ENCODE peak calls at places on chromosomes 13 and 19, in seven cellular contexts. J, E, G, H, T, O and X are unnamed samples.

GRCh38 chr13:33146843-33147611 is 130.8 kb downstream of the KL start:
- DNase-seq in J (no peak), E (no peak), G (no peak), H (no peak), T (no peak), O (no peak), X (no peak)

GRCh38 chr19:888615-889385 is 4.2 kb downstream of the MED16 start:
- DNase-seq in J (no peak), E (no peak), G (no peak), H (no peak), T (no peak), O (no peak), X (no peak)

GRCh38 chr19:17327654-17328516 is 6.8 kb downstream of the ANO8 start:
- DNase-seq in J (no peak), E (peak; percentile 84), G (peak; percentile 71), H (peak; percentile 93), T (peak; percentile 87), O (peak; percentile 74), X (no peak)

GRCh38 chr19:6639439-6639838 is 30.5 kb downstream of the TNFSF14 start:
- DNase-seq in J (no peak), E (no peak), G (no peak), H (no peak), T (no peak), O (no peak), X (no peak)

GRCh38 chr19:38707512-38708114 is 36.7 kb downstream of the CAPN12 start:
- DNase-seq in J (peak; percentile 94), E (no peak), G (no peak), H (no peak), T (no peak), O (no peak), X (no peak)

GRCh38 chr19:7833225-7834156 is 3.5 kb downstream of the EVI5L start:
- DNase-seq in J (peak; percentile 79), E (no peak), G (no peak), H (no peak), T (no peak), O (no peak), X (no peak)

GRCh38 chr19:46482645-46483044 is 11.3 kb upstream of the PNMA8A start:
- DNase-seq in J (peak; percentile 17), E (no peak), G (no peak), H (no peak), T (no peak), O (no peak), X (no peak)

GRCh38 chr13:65307056-65307455 is 1923.1 kb downstream of the PCDH9 start:
- DNase-seq in J (no peak), E (no peak), G (no peak), H (no peak), T (no peak), O (no peak), X (no peak)

GRCh38 chr19:40056505-40056904 is 474 bp upstream of the ZNF780B start:
- DNase-seq in J (no peak), E (no peak), G (no peak), H (no peak), T (no peak), O (no peak), X (no peak)

GRCh38 chr19:6186435-6186834 is 51.0 kb downstream of the ACSBG2 start:
- DNase-seq in J (no peak), E (no peak), G (no peak), H (no peak), T (no peak), O (no peak), X (no peak)